ENCODE peak calls at places on chromosomes 13 and 19, in six cellular contexts. R is GM23248, O is PC-3, D is neural progenitor cell, F is MM.1S, L is GM23338. I is an unnamed sample.

GRCh38 chr19:1173160-1173844 is 766 bp downstream of the SBNO2 start:
- DNase-seq in L (no peak), O (no peak), D (peak; percentile 46), F (peak; percentile 22), R (peak; percentile 55), I (peak; percentile 31)

GRCh38 chr19:11480927-11481776 is at the start of gene ELAVL3:
- DNase-seq in L (peak; percentile 76), R (no peak), D (peak; percentile 72), O (no peak), F (no peak), I (no peak)

GRCh38 chr19:3983936-3984583 is 1.2 kb downstream of the EEF2 start:
- DNase-seq in L (no peak), F (peak; percentile 38), D (no peak), R (peak; percentile 88), O (peak; percentile 17), I (peak; percentile 34)

GRCh38 chr13:84377071-84377470 is 494.8 kb upstream of the SLITRK1 start:
- DNase-seq in R (no peak), O (no peak), F (no peak), L (no peak), D (no peak), I (no peak)

GRCh38 chr13:27988520-27988919 is at the start of gene URAD:
- DNase-seq in F (no peak), L (no peak), D (no peak), O (no peak), R (no peak), I (no peak)

GRCh38 chr19:45283443-45284033 is 32.5 kb downstream of the MARK4 start:
- DNase-seq in O (no peak), F (no peak), D (no peak), R (peak; percentile 24), L (no peak), I (no peak)

GRCh38 chr13:34364633-34365032 is 546.7 kb downstream of the RFC3 start:
- DNase-seq in O (no peak), L (no peak), F (no peak), R (peak; percentile 63), D (no peak), I (no peak)

GRCh38 chr13:50766043-50766442 is 77.4 kb downstream of the DLEU7 start:
- DNase-seq in O (no peak), L (no peak), R (peak; percentile 30), F (no peak), D (no peak), I (no peak)

GRCh38 chr13:114259974-114260373 is 21.4 kb upstream of the UPF3A start:
- DNase-seq in O (no peak), L (no peak), R (no peak), F (peak; percentile 85), D (no peak), I (no peak)

GRCh38 chr19:40381321-40381720 is 8.7 kb downstream of the HIPK4 start:
- DNase-seq in L (peak; percentile 64), O (no peak), D (no peak), F (no peak), R (no peak), I (no peak)
- TF ChIP-seq EZH2 in L (no peak), O (no peak), D (no peak), F (no peak), R (no peak), I (no peak)

GRCh38 chr19:2269244-2270156 is 12.5 kb downstream of the PEAK3 start:
- DNase-seq in O (peak; percentile 91), L (peak; percentile 96), F (peak; percentile 98), R (peak; percentile 96), D (peak; percentile 98), I (peak; percentile 77)

GRCh38 chr19:2268861-2269243 is 12.6 kb upstream of the JSRP1 start:
- DNase-seq in R (no peak), D (no peak), F (no peak), O (no peak), L (no peak), I (no peak)

GRCh38 chr19:2271516-2272103 is 10.4 kb downstream of the PEAK3 start:
- DNase-seq in F (peak; percentile 31), O (peak; percentile 44), D (peak; percentile 26), R (peak; percentile 89), L (no peak), I (peak; percentile 52)

GRCh38 chr19:2270572-2271515 is 11.1 kb downstream of the PEAK3 start:
- DNase-seq in F (peak; percentile 52), L (peak; percentile 56), O (peak; percentile 59), R (peak; percentile 96), D (peak; percentile 74), I (peak; percentile 52)

DNA sequence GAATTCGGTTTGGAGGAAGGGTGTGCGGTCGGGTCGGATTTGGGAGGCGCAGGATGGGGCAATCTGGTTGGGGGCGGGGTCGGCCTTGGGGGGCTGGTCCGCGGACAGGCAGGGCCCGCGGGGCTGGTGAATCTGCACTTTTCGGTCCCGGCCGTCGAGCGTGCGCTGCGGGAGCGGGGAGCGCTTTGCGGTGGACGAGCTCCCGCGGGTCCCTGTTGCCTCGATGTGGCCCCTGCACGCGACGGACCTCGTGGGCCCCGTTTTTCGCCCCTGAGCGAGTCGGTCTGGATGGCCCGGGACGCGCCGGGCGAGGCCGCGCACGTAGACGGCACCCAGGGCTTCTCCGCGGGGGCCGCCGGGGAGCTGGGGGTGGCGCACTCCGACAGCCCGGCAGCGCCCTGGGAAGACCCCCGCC is 11.8 kb downstream of the PEAK3 start:
- DNase-seq in D (peak; percentile 37), L (no peak), F (peak; percentile 46), O (no peak), R (peak; percentile 64), I (no peak)
- H4K20me1 ChIP-seq in D (peaks cover 56% of the 10 kb centered on the region), L (peaks cover 27% of the 10 kb centered on the region), F (peaks cover 38% of the 10 kb centered on the region), O (peaks cover 36% of the 10 kb centered on the region), R (peaks cover 15% of the 10 kb centered on the region), I (peaks cover 37% of the 10 kb centered on the region)

DNA sequence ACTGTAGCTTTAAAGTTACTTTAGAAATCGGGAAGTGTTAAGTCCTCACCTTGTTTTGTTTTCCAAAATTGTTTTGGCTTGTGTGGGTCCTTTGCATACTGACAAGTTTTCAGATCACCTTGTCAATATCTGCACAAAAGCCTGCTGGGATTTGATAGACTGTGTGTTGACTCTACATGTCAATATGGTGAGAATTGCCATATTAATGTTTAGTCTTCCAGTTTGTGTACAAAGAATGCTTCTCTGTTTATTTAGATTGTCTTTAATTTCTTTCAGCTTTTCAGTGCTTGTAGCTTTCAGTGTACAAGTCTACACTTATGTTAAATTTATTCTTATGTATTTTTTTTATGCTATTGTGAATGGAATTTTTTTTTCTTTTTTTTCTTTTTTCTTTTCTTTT is 50.2 kb downstream of the SIPA1L3 start:
- DNase-seq in L (no peak), R (no peak), F (no peak), D (no peak), O (no peak), I (no peak)
- H3F3A ChIP-seq in L (no peaks in the 10 kb centered on the region), R (peaks cover 11% of the 10 kb centered on the region), F (no peaks in the 10 kb centered on the region), D (peaks cover 39% of the 10 kb centered on the region), O (peaks cover 4% of the 10 kb centered on the region), I (no peaks in the 10 kb centered on the region)

DNA sequence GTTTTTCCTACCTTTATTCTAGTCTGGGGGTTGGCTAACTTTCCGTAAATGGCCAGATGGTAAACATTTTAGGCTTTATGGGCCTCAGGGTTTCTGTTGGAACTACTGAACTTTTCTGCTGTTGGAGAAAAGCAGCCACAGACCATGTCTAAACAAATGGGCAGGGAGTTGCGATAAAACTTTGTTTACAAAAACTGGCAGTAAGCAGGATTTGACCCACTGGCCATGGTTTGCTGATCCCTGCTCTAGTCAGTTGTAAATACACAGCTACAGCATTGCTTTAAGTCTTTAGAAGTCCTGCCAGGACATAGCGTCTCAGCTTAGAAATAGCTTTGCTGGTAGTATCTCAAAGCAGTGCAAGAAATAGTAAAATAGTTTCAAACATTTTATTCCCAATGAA is 88.5 kb downstream of the NALCN start:
- DNase-seq in D (no peak), F (no peak), R (no peak), O (no peak), L (no peak), I (no peak)
- TF ChIP-seq EZH2 in D (no peak), F (no peak), R (no peak), O (no peak), L (no peak), I (no peak)

GRCh38 chr19:53947624-53948023 is 15.1 kb upstream of the CACNG8 start:
- DNase-seq in O (peak; percentile 23), L (peak; percentile 85), F (no peak), R (no peak), D (peak; percentile 56), I (no peak)
- H4K20me1 ChIP-seq in O (no peaks in the 10 kb centered on the region), L (no peaks in the 10 kb centered on the region), F (no peaks in the 10 kb centered on the region), R (no peaks in the 10 kb centered on the region), D (no peaks in the 10 kb centered on the region), I (no peaks in the 10 kb centered on the region)

DNA sequence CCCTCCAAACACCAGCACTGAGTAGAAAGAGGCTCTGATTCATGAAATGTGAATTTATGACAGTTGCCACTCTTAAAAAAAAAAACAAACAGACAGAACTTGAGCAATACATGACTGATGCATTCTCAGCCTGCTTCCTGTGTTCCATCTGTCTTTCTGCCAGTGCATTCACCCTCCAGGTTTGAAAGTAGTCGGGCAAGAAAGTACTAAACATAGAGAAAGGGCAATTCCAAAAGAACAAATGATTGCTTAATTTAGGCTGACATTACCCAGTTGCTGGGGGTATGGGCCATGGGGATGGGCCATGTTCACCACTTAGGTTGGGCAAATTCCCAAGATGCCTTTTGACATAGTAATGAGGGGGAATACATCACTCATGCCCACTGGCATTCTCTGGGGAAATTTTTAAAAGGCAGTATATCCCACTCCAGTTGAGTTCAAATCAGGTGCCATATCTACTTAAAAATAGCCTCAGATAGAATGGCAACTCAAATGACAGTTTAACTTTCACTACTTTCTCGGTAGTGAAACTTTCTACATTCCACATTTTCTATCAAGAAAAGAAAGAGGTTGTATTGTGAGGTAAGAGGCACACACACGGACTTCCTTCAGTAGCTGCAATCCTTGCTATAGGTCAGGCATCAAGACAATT is 5.5 kb downstream of the STARD13 start:
- DNase-seq in R (peak; percentile 87), L (no peak), F (no peak), D (no peak), O (peak; percentile 95), I (peak; percentile 96)
- H3F3A ChIP-seq in R (peaks cover 97% of the 10 kb centered on the region), L (no peaks in the 10 kb centered on the region), F (no peaks in the 10 kb centered on the region), D (no peaks in the 10 kb centered on the region), O (peaks cover 25% of the 10 kb centered on the region), I (peaks cover 34% of the 10 kb centered on the region)

DNA sequence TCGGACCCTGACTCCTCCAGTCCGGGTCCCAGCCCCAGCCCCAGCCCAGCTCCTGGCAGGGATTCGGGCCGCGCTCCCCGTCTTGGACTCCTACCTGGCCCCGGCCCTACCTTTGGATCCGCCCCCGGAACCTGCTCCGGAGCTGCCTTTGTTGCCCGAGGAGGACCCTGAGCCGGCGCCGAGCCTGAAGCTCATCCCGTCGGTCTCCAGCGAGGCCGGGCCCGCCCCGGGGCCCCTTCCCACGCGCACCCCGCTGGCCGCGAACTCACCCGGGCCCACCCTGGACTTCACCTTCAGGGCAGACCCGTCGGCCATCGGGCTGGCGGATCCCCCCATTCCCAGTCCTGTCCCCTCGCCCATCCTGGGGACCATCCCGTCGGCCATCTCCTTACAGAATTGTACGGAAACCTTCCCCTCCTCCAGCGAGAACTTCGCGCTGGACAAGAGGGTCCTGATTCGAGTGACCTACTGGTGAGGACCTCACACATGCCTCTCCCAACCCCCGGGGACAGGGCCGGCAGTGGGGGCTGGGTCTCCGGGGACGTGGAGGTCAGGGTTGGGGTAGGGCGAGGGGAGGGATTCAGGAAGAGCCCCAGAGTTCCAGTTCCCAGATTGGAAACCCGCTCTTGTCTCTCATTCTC is 732 bp downstream of the SELENOV start:
- DNase-seq in L (peak; percentile 95), O (no peak), R (no peak), F (no peak), D (peak; percentile 61), I (no peak)
- TF ChIP-seq EZH2 in L (no peak), O (no peak), R (peak; percentile 58), F (no peak), D (no peak), I (no peak)

I was measured in PC-9.